ENCODE peak calls at places on chromosomes 5 and 9, in eight cellular contexts. D is adrenal gland; T is psoas muscle; O is effector memory CD4-positive, alpha-beta T cell; N is GM23248; B is fibroblast of lung; P is bronchial epithelial cell; Q is endodermal cell. A is an unnamed sample. For H3K27me3, the result is how much of the 10 kb centered on the place peaks cover.

GRCh38 chr9:29806941-29807625 is 2233.8 kb upstream of the C9orf72 start:
- DNase-seq in D (no peak), B (no peak), P (peak), N (no peak), O (no peak), Q (no peak), T (no peak), A (no peak)

GRCh38 chr5:62143268-62144229 is 162.5 kb upstream of the KIF2A start:
- DNase-seq in P (peak), B (peak), O (no peak), T (no peak), Q (peak), D (no peak), N (peak), A (no peak)

GRCh38 chr5:179404321-179405053 is 59.2 kb upstream of the ADAMTS2 start:
- DNase-seq in N (peak), O (no peak), T (no peak), B (peak), P (no peak), D (no peak), Q (peak), A (no peak)

GRCh38 chr9:73230257-73230656 is 78.6 kb downstream of the ANXA1 start:
- DNase-seq in O (no peak), P (no peak), B (no peak), Q (no peak), N (no peak), D (no peak), T (no peak), A (no peak)

GRCh38 chr5:134445841-134446818 is 34.4 kb upstream of the CDKN2AIPNL start:
- DNase-seq in T (peak), Q (no peak), D (no peak), B (no peak), N (no peak), P (no peak), O (no peak), A (no peak)

GRCh38 chr5:81896764-81897163 is 75.1 kb upstream of the ATG10 start:
- DNase-seq in N (no peak), O (no peak), Q (no peak), P (peak), B (peak), D (no peak), T (no peak), A (no peak)

GRCh38 chr5:180860273-180860886 is 696 bp downstream of the ZFP62 start:
- DNase-seq in B (peak), D (peak), P (peak), T (no peak), Q (peak), O (peak), N (peak), A (peak)

GRCh38 chr9:83060557-83060956 is 2.4 kb downstream of the RASEF start:
- DNase-seq in T (no peak), B (no peak), O (no peak), Q (no peak), D (no peak), N (no peak), P (no peak), A (no peak)

GRCh38 chr9:134597041-134597913 is 44.3 kb upstream of the COL5A1 start:
- DNase-seq in Q (no peak), P (no peak), N (peak), T (no peak), B (no peak), D (peak), O (no peak), A (no peak)

GRCh38 chr9:21967707-21968106 is 26.5 kb downstream of the CDKN2A start:
- DNase-seq in B (no peak), P (no peak), O (no peak), D (no peak), Q (peak), N (no peak), T (no peak), A (no peak)

GRCh38 chr9:21968331-21969010 is 25.7 kb downstream of the CDKN2A start:
- DNase-seq in P (no peak), B (no peak), Q (peak), O (no peak), D (no peak), N (peak), T (no peak), A (no peak)

GRCh38 chr9:21970001-21970799 is 24.0 kb downstream of the CDKN2A start:
- DNase-seq in N (no peak), Q (no peak), P (no peak), T (no peak), O (no peak), B (no peak), D (no peak), A (no peak)

GRCh38 chr9:21970800-21971620 is 23.2 kb downstream of the CDKN2A start:
- DNase-seq in N (peak), P (no peak), T (no peak), B (no peak), D (no peak), Q (peak), O (no peak), A (no peak)

DNA sequence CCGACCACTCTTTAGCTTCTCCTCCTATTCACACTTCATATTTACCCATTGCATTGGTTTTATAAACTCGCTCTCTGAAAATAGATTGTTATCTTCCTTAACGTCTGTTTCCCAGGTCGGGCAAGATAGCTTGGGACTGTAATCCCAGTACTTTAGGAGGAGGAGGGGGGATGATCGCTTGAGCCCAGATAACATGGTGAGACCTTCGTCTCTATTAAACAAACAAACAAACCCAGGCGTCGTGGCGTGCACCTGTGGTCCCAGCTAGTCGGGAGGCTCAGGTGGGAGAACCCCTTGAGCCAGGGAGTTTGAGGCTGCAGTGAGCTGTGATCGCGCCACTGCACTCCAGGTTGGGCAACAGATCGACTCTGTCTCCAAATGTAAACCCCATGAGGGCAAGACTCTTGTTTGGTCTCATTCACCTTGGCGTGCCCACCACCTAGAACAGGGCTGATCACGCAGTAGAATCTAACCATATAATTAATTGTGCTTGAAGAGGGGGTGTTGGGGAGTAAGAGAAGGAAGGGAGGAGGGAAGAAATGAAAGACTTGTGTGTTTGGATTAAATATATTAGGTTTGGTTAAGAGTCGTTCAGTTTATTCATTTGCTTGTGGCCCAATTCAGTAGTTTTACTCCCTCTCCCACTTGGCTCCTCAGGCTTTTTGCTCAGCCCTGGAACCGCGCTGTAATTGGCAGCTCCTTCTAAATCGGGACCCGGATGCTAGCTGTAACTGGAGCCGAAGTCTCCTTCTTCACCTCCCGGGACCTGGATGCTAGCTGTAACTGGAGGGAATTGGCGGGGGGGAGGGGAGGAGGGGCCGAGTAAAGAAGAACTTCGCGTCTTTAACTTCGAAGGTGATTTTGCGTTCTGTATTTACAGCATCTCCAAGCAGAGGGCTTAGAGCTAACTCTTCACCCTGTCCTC is 24.9 kb downstream of the CDKN2A start:
- DNase-seq in N (peak), Q (peak), T (no peak), O (no peak), D (no peak), B (no peak), P (no peak), A (no peak)
- H3K27me3 ChIP-seq in N (half or more), Q (half or more), T (half or more), O (half or more), D (half or more), B (half or more), P (under half), A (half or more)

DNA sequence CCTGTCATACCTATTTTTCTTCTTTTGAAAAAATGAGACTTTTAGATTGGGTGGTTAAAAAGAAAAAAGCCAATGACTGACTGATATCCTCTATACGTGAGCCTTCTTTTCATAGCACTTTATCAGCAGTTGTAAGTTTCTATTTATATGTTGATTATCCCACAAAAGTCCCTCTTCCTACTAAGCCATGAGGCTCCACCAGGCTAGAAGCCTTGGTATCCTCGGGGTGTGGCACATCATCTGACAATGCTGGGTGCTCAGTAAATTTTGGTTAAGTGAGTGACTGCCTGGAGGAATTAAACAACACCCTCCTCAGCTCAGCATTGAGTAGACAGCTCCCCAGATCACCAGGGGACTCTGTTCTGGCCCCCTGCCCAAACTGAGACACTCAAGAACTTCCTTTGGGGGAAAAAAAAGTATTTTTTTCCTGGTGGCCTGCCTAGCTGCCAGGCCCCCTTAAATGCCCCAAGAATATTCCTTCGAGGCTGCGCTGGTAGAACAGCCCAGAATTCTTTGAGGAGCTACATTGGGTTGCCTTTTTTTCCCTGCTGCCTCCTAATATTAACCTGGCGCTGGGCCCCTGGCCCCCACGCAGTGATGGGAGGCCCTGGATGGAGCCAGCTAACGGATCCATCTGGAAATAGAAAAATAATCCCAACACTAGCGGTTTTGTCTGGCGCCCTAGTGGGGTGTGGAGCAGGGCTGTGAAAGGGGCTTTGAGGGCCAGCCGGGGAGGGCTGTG is 23.4 kb upstream of the COL27A1 start:
- DNase-seq in P (no peak), O (no peak), D (no peak), T (no peak), N (no peak), Q (no peak), B (no peak), A (no peak)
- H3K27me3 ChIP-seq in P (under half), O (under half), D (under half), T (under half), N (under half), Q (under half), B (under half), A (under half)

GRCh38 chr9:114109106-114109505 is 10.0 kb upstream of the KIF12 start:
- DNase-seq in P (no peak), O (no peak), B (no peak), T (no peak), Q (peak), N (no peak), D (no peak), A (no peak)

GRCh38 chr9:114108016-114108833 is 9.1 kb upstream of the KIF12 start:
- DNase-seq in T (peak), N (peak), Q (peak), O (no peak), P (peak), D (peak), B (peak), A (peak)

GRCh38 chr9:114110180-114110579 is 11.1 kb upstream of the KIF12 start:
- DNase-seq in Q (no peak), O (no peak), D (no peak), N (peak), P (peak), B (peak), T (no peak), A (no peak)

GRCh38 chr9:114112325-114112724 is 13.2 kb upstream of the KIF12 start:
- DNase-seq in T (no peak), D (no peak), O (no peak), Q (peak), N (peak), B (no peak), P (no peak), A (no peak)

DNA sequence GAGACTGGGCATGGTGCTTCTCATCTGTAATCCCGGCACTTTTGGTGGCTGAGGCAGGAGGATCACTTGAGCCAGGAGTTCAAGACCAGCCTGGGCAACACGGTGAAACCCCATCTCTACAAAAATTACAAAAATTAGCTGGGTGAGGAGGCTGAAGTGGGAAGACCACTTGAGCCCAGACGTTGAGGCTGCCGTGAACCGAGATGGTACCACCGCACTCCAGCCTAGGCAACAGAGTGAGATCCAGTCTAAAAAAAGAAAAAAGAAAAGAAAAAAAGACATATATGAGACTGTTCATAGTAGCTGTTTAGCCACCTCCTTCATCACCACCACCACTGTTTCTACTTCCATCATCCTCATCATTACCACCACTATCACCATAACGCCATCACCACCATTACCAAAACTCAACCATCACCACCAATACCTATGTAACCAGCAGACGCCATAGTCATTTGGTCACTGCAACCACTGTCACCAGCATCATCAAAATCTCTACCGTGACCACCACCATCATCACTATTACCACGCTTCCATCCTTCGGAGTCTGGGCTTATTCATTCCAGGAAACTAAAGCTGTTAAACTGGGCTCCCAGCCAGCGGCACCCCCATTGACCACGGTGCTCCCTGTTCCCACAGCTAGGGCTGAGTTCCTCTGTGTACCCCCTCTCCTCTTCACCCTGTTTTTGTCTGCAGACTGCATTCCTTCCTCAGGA is 8.4 kb upstream of the KIF12 start:
- DNase-seq in N (peak), O (no peak), D (no peak), Q (no peak), B (no peak), T (no peak), P (no peak), A (no peak)
- H3K27me3 ChIP-seq in N (under half), O (under half), D (under half), Q (under half), B (under half), T (under half), P (under half), A (under half)

GRCh38 chr5:2750026-2750757 is 1.3 kb downstream of the IRX2 start:
- DNase-seq in B (no peak), Q (peak), T (no peak), D (no peak), N (peak), O (no peak), P (no peak), A (peak)
- H3K27me3 ChIP-seq in B (under half), Q (under half), T (half or more), D (half or more), N (under half), O (under half), P (under half), A (half or more)

GRCh38 chr5:88883566-88884434 is 816 bp upstream of the MEF2C start:
- DNase-seq in O (no peak), P (peak), D (peak), Q (peak), T (peak), B (peak), N (peak), A (peak)

GRCh38 chr5:88886252-88886651 is 3.3 kb upstream of the MEF2C start:
- DNase-seq in N (no peak), T (no peak), D (no peak), B (no peak), P (no peak), O (no peak), Q (no peak), A (no peak)

GRCh38 chr5:88883059-88883565 is at the start of gene MEF2C:
- DNase-seq in B (peak), Q (peak), P (peak), N (peak), D (peak), O (no peak), T (peak), A (peak)

GRCh38 chr5:88885043-88885442 is 2.1 kb upstream of the MEF2C start:
- DNase-seq in O (no peak), D (no peak), B (no peak), N (peak), T (no peak), Q (no peak), P (no peak), A (no peak)

DNA sequence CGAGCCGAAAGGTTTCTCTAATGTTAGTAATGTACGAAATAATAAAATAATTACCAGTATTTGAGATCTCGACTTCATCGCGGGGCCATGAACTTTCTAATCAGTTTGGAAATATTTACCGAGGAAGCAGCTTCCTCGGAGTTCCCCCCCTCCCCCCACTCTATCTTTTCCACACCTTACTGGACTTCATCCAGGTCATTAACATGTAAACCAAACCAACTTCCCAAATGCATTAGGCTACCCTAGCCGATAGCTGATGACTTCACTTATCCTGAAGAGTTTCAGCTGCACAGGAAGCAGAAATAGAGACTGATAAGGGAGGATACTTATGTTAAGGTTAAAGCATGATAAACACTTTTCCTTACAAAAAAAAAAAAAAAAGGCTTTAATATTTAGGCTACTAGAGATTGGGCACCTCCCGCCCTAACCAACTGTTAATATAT is 1.5 kb upstream of the MEF2C start:
- DNase-seq in Q (no peak), P (peak), D (no peak), O (no peak), N (peak), T (no peak), B (peak), A (no peak)
- H3K27me3 ChIP-seq in Q (half or more), P (under half), D (under half), O (under half), N (under half), T (under half), B (under half), A (under half)

GRCh38 chr9:89493181-89493580 is 4.7 kb downstream of the SEMA4D start:
- DNase-seq in Q (no peak), D (no peak), P (no peak), B (no peak), O (no peak), N (no peak), T (no peak), A (no peak)

GRCh38 chr9:89491688-89492087 is 6.2 kb downstream of the SEMA4D start:
- DNase-seq in P (no peak), O (no peak), T (no peak), Q (no peak), N (no peak), D (no peak), B (no peak), A (no peak)

GRCh38 chr9:89486681-89487080 is 11.2 kb downstream of the SEMA4D start:
- DNase-seq in D (no peak), T (no peak), P (no peak), B (no peak), Q (no peak), O (no peak), N (no peak), A (no peak)

GRCh38 chr9:89492586-89492985 is 5.3 kb downstream of the SEMA4D start:
- DNase-seq in D (no peak), T (no peak), O (no peak), P (no peak), N (no peak), Q (no peak), B (no peak), A (no peak)

GRCh38 chr9:89489548-89490527 is 8.1 kb downstream of the SEMA4D start:
- DNase-seq in D (no peak), B (no peak), P (no peak), N (no peak), O (no peak), T (no peak), Q (no peak), A (no peak)
- H3K27me3 ChIP-seq in D (under half), B (under half), P (under half), N (under half), O (under half), T (under half), Q (under half), A (under half)

GRCh38 chr9:965497-965896 is 11.0 kb upstream of the DMRT3 start:
- DNase-seq in Q (no peak), T (no peak), D (no peak), B (no peak), N (no peak), O (no peak), P (no peak), A (no peak)
- H3K27me3 ChIP-seq in Q (half or more), T (half or more), D (half or more), B (under half), N (half or more), O (under half), P (under half), A (half or more)

A was measured in lower lobe of right lung.